ENCODE peak calls at places on chromosomes 2 and 18, in four cellular contexts. A, W, L and K are unnamed samples.

GRCh38 chr2:25250331-25251031 is 82.1 kb upstream of the POMC start:
- DNase-seq in A (no peak), W (no peak), L (peak; percentile 92), K (peak; percentile 42)

GRCh38 chr2:191635333-191636234 is 42.4 kb upstream of the NABP1 start:
- DNase-seq in A (no peak), W (no peak), L (peak; percentile 84), K (no peak)

GRCh38 chr2:79083846-79084376 is 3.9 kb downstream of the REG1B start:
- DNase-seq in A (no peak), W (no peak), L (no peak), K (no peak)

GRCh38 chr18:11323359-11323819 is 174.0 kb upstream of the PIEZO2 start:
- DNase-seq in A (peak; percentile 31), W (no peak), L (peak; percentile 72), K (no peak)

GRCh38 chr2:239445771-239446524 is 45.1 kb upstream of the HDAC4 start:
- DNase-seq in A (no peak), W (no peak), L (no peak), K (no peak)

GRCh38 chr2:237720962-237721361 is 77.6 kb upstream of the RBM44 start:
- DNase-seq in A (no peak), W (no peak), L (peak; percentile 83), K (no peak)

GRCh38 chr18:58562146-58562998 is 66.5 kb downstream of the ALPK2 start:
- DNase-seq in A (no peak), W (no peak), L (peak; percentile 28), K (no peak)

GRCh38 chr18:41265047-41265446 is 690.0 kb upstream of the PIK3C3 start:
- DNase-seq in A (no peak), W (no peak), L (peak; percentile 84), K (no peak)

GRCh38 chr2:70992945-70993688 is 1.6 kb downstream of the TEX261 start:
- DNase-seq in A (no peak), W (no peak), L (no peak), K (peak; percentile 3)

GRCh38 chr2:218786133-218786532 is 4.2 kb downstream of the CYP27A1 start:
- DNase-seq in A (no peak), W (no peak), L (no peak), K (no peak)

GRCh38 chr2:40230717-40231300 is 221.1 kb downstream of the SLC8A1 start:
- DNase-seq in A (no peak), W (no peak), L (no peak), K (no peak)

GRCh38 chr2:158403237-158403636 is 53.3 kb downstream of the CCDC148 start:
- DNase-seq in A (no peak), W (no peak), L (peak; percentile 3), K (no peak)

GRCh38 chr2:202434472-202434871 is 58.3 kb downstream of the BMPR2 start:
- DNase-seq in A (no peak), W (no peak), L (no peak), K (no peak)

GRCh38 chr2:53475320-53475719 is 292.3 kb upstream of the CHAC2 start:
- DNase-seq in A (no peak), W (no peak), L (peak; percentile 75), K (no peak)

GRCh38 chr18:76922107-76922506 is 99.8 kb downstream of the ZNF236 start:
- DNase-seq in A (peak; percentile 8), W (peak; percentile 25), L (peak; percentile 58), K (peak; percentile 11)

GRCh38 chr2:65579506-65580235 is 147.3 kb upstream of the SPRED2 start:
- DNase-seq in A (no peak), W (no peak), L (no peak), K (no peak)

GRCh38 chr2:146844226-146844990 is 1000.4 kb upstream of the ACVR2A start:
- DNase-seq in A (no peak), W (no peak), L (peak; percentile 4), K (no peak)

GRCh38 chr2:113024730-113025129 is 19.5 kb downstream of the IL36A start:
- DNase-seq in A (no peak), W (no peak), L (no peak), K (no peak)

GRCh38 chr18:79819951-79820351 is 22.2 kb downstream of the KCNG2 start:
- DNase-seq in A (no peak), W (no peak), L (no peak), K (no peak)

GRCh38 chr2:16330012-16330411 is 335.6 kb downstream of the CYRIA start:
- DNase-seq in A (no peak), W (no peak), L (no peak), K (no peak)

GRCh38 chr2:147909178-147909577 is 64.3 kb downstream of the ACVR2A start:
- DNase-seq in A (no peak), W (no peak), L (no peak), K (no peak)

GRCh38 chr2:234134496-234134895 is 84.0 kb downstream of the SPP2 start:
- DNase-seq in A (no peak), W (no peak), L (no peak), K (no peak)

GRCh38 chr2:234128606-234129005 is 78.1 kb downstream of the SPP2 start:
- DNase-seq in A (no peak), W (no peak), L (no peak), K (no peak)

GRCh38 chr2:234135750-234136221 is 85.3 kb downstream of the SPP2 start:
- DNase-seq in A (peak; percentile 80), W (peak; percentile 49), L (peak; percentile 76), K (peak; percentile 53)

GRCh38 chr2:234133004-234133403 is 82.5 kb downstream of the SPP2 start:
- DNase-seq in A (no peak), W (no peak), L (no peak), K (no peak)

DNA sequence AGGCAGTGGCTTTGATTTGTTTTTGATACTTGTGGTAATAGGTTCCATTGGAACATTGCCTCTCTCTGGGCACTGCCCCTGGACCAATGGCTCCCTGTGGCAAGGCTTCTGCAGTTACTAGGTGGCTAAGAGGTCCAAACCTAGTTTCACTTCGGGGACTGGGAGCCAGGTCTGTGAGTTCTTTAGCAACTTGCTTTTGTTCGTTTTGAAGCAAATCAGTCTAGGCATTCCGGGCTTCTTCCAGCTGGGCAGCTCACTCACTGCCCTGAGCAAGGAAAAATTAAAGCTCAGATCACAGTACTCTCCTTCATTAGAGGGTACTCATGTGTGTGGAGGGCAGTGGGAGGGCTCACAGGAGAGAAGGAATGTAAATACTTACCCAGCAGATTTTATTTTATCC is 80.2 kb downstream of the SPP2 start:
- DNase-seq in A (no peak), W (no peak), L (no peak), K (no peak)
- TF ChIP-seq CEBPB in A (no peak), W (no peak), L (no peak), K (no peak)

DNA sequence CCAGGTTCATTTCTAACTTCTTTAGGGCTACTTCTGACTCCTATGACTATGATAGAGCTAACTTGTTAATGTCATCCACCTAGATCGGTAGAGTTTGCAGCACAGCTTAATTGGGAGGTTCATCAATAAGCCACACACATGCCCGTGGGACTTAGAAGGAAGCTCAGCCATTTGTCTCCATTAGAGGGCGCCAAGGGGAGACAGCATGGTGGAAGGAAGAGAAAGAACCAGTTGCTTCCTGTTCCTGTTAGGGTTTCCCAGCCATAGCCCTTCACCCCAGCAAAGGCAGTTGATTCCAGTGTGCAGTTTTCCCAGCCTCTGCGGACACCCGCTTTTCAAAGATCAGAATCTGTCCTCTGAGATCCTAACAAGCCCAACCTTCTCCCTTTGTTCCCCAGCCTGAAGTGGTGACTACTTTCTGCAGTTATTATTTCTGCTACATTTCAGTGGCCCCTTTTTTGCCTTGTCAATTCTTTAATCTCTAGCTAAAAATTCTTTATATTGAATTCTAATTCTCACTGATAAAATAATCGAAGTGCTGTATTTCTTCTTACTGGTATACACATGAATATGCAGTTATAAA is 30.3 kb downstream of the MAIP1 start:
- DNase-seq in A (peak; percentile 31), W (peak; percentile 25), L (peak; percentile 81), K (peak; percentile 44)
- TF ChIP-seq CEBPB in A (no peak), W (no peak), L (no peak), K (no peak)

GRCh38 chr2:172698041-172698863 is 37.4 kb upstream of the RAPGEF4 start:
- DNase-seq in A (peak; percentile 49), W (no peak), L (peak; percentile 97), K (peak; percentile 20)

GRCh38 chr2:172693529-172694185 is 42.0 kb upstream of the RAPGEF4 start:
- DNase-seq in A (no peak), W (no peak), L (no peak), K (no peak)

DNA sequence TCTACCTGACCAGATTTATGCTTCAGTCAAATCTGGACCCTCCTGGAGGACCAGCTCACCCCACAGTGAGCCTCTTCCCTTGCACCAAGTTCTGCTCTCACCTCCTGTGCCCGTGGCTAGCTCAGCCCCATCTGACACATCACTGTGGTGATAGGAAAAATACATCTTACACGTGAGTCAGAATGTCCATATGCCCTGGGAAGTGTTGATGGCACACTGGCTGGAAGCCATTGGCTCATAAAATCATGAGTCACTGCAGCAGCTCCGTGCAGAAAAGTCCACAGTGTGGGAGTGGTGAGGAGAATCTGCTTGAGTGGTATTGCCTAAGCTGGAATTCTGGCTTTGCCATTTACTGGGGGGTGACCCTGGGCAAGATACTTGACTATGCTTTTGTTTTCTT is 42.6 kb upstream of the RAPGEF4 start:
- DNase-seq in A (peak; percentile 78), W (no peak), L (peak; percentile 99), K (no peak)
- TF ChIP-seq CEBPB in A (peak; percentile 81), W (no peak), L (peak; percentile 93), K (no peak)

GRCh38 chr2:209472386-209472832 is 48.6 kb downstream of the MAP2 start:
- DNase-seq in A (no peak), W (no peak), L (peak; percentile 69), K (no peak)
- TF ChIP-seq CEBPB in A (peak; percentile 79), W (no peak), L (peak; percentile 89), K (no peak)

GRCh38 chr2:236551843-236552542 is 17.6 kb upstream of the ACKR3 start:
- DNase-seq in A (no peak), W (no peak), L (no peak), K (no peak)

GRCh38 chr2:236548179-236548918 is 21.3 kb upstream of the ACKR3 start:
- DNase-seq in A (no peak), W (no peak), L (no peak), K (no peak)

GRCh38 chr2:236549165-236549564 is 20.5 kb upstream of the ACKR3 start:
- DNase-seq in A (no peak), W (no peak), L (no peak), K (no peak)

GRCh38 chr2:236550701-236551465 is 18.7 kb upstream of the ACKR3 start:
- DNase-seq in A (no peak), W (no peak), L (no peak), K (no peak)

GRCh38 chr2:236550298-236550697 is 19.3 kb upstream of the ACKR3 start:
- DNase-seq in A (no peak), W (no peak), L (no peak), K (no peak)
- TF ChIP-seq CEBPB in A (no peak), W (no peak), L (no peak), K (no peak)